ENCODE peak calls at places on chromosomes 16 and 17, in four cellular contexts. One of them, this sample, is unnamed. For H3K36me3 and H3K4me1, the result is how much of the 10 kb centered on the place peaks cover.

GRCh38 chr17:46191332-46192210 is 1.7 kb downstream of the KANSL1 start:
- DNase-seq in neural progenitor cell: peak
- DNase-seq in effector memory CD4-positive, alpha-beta T cell: no peak
- DNase-seq in BE2C: peak
- DNase-seq in this sample: peak

GRCh38 chr17:77696151-77696719 is 262.3 kb upstream of the TNRC6C start:
- DNase-seq in effector memory CD4-positive, alpha-beta T cell: no peak
- DNase-seq in neural progenitor cell: peak
- DNase-seq in BE2C: no peak
- DNase-seq in this sample: no peak

GRCh38 chr16:78654929-78655328 is 555.5 kb downstream of the WWOX start:
- DNase-seq in neural progenitor cell: no peak
- DNase-seq in BE2C: no peak
- DNase-seq in effector memory CD4-positive, alpha-beta T cell: no peak
- DNase-seq in this sample: no peak

GRCh38 chr16:1398826-1399581 is 15.5 kb downstream of the UNKL start:
- DNase-seq in effector memory CD4-positive, alpha-beta T cell: no peak
- DNase-seq in BE2C: no peak
- DNase-seq in neural progenitor cell: no peak
- DNase-seq in this sample: no peak

GRCh38 chr17:82939213-82940030 is 99.6 kb upstream of the ZNF750 start:
- DNase-seq in BE2C: no peak
- DNase-seq in neural progenitor cell: no peak
- DNase-seq in effector memory CD4-positive, alpha-beta T cell: no peak
- DNase-seq in this sample: no peak

GRCh38 chr16:68013440-68013839 is 2.3 kb downstream of the DPEP2NB start:
- DNase-seq in BE2C: no peak
- DNase-seq in neural progenitor cell: no peak
- DNase-seq in effector memory CD4-positive, alpha-beta T cell: no peak
- DNase-seq in this sample: no peak

GRCh38 chr16:13961099-13961811 is 41.3 kb downstream of the ERCC4 start:
- DNase-seq in neural progenitor cell: no peak
- DNase-seq in effector memory CD4-positive, alpha-beta T cell: no peak
- DNase-seq in BE2C: no peak
- DNase-seq in this sample: no peak

GRCh38 chr16:30876867-30877266 is 17.0 kb downstream of the BCL7C start:
- DNase-seq in BE2C: peak
- DNase-seq in neural progenitor cell: peak
- DNase-seq in effector memory CD4-positive, alpha-beta T cell: no peak
- DNase-seq in this sample: no peak

DNA sequence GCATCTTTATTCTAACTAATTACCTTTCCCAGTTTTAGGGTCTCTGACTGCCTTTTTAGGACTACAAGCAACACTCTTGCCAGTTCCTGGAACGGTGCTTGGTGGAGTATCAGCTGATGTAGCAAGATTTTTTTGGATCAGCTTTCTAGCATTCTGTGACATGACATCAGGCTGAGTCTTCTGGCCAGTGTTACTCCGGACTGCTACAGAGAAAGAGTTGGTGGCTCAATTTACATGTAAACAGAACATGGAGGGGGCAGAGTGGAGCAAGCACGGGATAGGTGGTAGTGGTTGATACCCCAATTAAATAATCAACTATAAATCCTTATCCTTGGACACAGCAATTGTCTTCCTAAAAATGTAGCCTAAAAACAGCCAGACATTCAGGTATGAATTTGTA is 10.6 kb upstream of the ARL6IP1 start:
- DNase-seq in BE2C: no peak
- DNase-seq in effector memory CD4-positive, alpha-beta T cell: no peak
- DNase-seq in neural progenitor cell: no peak
- DNase-seq in this sample: no peak
- H3K36me3 ChIP-seq in BE2C: half or more
- H3K36me3 ChIP-seq in effector memory CD4-positive, alpha-beta T cell: half or more
- H3K36me3 ChIP-seq in neural progenitor cell: under half
- H3K36me3 ChIP-seq in this sample: half or more

GRCh38 chr16:27551046-27551445 is 1.1 kb downstream of the KATNIP start:
- DNase-seq in effector memory CD4-positive, alpha-beta T cell: no peak
- DNase-seq in BE2C: no peak
- DNase-seq in neural progenitor cell: no peak
- DNase-seq in this sample: no peak
- H3K4me3 ChIP-seq in effector memory CD4-positive, alpha-beta T cell: no peak
- H3K4me3 ChIP-seq in BE2C: no peak
- H3K4me3 ChIP-seq in neural progenitor cell: peak
- H3K4me3 ChIP-seq in this sample: no peak

GRCh38 chr16:11562941-11563340 is 23.8 kb downstream of the LITAF start:
- DNase-seq in BE2C: no peak
- DNase-seq in neural progenitor cell: no peak
- DNase-seq in effector memory CD4-positive, alpha-beta T cell: no peak
- DNase-seq in this sample: no peak

GRCh38 chr16:11562411-11562810 is 24.3 kb downstream of the LITAF start:
- DNase-seq in BE2C: no peak
- DNase-seq in neural progenitor cell: no peak
- DNase-seq in effector memory CD4-positive, alpha-beta T cell: no peak
- DNase-seq in this sample: no peak

GRCh38 chr16:11561856-11562255 is 24.9 kb downstream of the LITAF start:
- DNase-seq in effector memory CD4-positive, alpha-beta T cell: no peak
- DNase-seq in BE2C: no peak
- DNase-seq in neural progenitor cell: no peak
- DNase-seq in this sample: no peak

GRCh38 chr16:11564046-11564926 is 22.4 kb downstream of the LITAF start:
- DNase-seq in neural progenitor cell: no peak
- DNase-seq in BE2C: no peak
- DNase-seq in effector memory CD4-positive, alpha-beta T cell: no peak
- DNase-seq in this sample: no peak

DNA sequence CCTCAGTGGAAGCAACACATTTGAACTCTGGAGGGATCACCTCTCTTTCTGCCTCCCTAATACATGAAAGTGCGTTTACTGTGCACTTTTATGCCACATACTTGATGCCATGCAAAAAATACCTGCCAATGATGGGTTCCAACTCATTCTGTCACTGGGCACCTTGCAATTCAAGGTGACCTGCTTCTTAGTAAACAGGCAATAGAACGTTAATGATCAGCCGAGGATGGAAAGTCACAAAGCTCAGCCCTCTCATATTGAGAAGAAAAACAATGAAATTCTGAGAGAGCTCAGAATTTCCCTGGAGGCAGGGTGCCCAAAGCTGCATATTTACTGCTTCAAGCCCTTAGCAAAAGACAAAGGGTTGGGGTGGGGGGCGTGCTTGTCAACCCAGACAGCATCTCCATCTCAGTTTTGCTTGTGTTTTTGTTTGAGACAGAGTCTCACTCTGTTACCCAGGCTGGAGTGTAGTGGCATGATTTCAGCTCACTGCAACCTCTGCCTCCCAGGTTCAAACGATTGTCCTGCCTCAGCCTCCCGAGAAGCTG is 23.2 kb downstream of the LITAF start:
- DNase-seq in neural progenitor cell: no peak
- DNase-seq in BE2C: no peak
- DNase-seq in effector memory CD4-positive, alpha-beta T cell: no peak
- DNase-seq in this sample: no peak
- H3K4me1 ChIP-seq in neural progenitor cell: under half
- H3K4me1 ChIP-seq in BE2C: under half
- H3K4me1 ChIP-seq in effector memory CD4-positive, alpha-beta T cell: under half
- H3K4me1 ChIP-seq in this sample: half or more

DNA sequence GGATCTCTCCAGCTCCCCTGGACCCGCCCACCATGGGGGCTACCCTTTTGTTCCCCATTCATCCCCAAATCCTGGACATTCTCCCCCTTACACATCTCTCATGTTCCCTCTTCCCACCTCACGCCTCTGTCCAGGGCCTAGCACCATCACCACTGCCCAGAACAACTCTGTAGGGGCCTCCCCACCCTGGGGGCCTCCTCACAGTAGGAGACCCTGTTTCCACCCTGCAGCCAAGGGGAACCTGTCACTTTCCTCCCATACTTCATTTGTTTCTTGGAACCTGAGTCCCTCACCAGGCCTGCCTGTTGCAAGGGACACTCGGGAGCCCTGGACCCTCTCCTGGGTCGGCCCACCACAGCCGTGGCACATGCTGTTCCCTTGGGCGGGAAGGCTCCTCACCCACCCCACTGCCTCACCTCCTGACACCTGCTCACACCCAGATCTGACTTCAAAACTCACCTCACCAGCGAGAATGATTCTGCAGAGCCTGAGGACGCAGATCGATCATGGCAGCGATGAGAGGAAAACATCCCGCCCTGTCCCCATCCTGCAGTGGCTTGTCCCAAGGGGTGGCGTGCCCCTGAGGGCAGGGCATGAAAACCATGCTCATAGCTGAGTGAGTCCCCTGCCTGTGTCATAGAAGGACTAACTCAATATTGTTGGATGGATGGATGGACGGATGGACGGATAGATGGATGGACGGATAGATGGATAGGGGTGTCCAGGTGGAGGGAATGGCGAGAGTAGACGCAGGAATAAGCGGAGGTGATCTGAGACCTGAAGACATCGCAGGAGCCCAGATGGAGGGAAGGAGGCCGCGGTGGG is 6.8 kb upstream of the RASD1 start:
- DNase-seq in effector memory CD4-positive, alpha-beta T cell: no peak
- DNase-seq in neural progenitor cell: no peak
- DNase-seq in BE2C: no peak
- DNase-seq in this sample: no peak
- H3K36me3 ChIP-seq in effector memory CD4-positive, alpha-beta T cell: under half
- H3K36me3 ChIP-seq in neural progenitor cell: under half
- H3K36me3 ChIP-seq in BE2C: under half
- H3K36me3 ChIP-seq in this sample: under half

GRCh38 chr16:89045181-89045815 is 48.4 kb upstream of the ACSF3 start:
- DNase-seq in neural progenitor cell: no peak
- DNase-seq in effector memory CD4-positive, alpha-beta T cell: no peak
- DNase-seq in BE2C: peak
- DNase-seq in this sample: no peak
- H3K4me3 ChIP-seq in neural progenitor cell: no peak
- H3K4me3 ChIP-seq in effector memory CD4-positive, alpha-beta T cell: no peak
- H3K4me3 ChIP-seq in BE2C: no peak
- H3K4me3 ChIP-seq in this sample: no peak

GRCh38 chr17:5819396-5819795 is 235.1 kb upstream of the NLRP1 start:
- DNase-seq in effector memory CD4-positive, alpha-beta T cell: no peak
- DNase-seq in neural progenitor cell: no peak
- DNase-seq in BE2C: no peak
- DNase-seq in this sample: no peak
- H3K4me1 ChIP-seq in effector memory CD4-positive, alpha-beta T cell: under half
- H3K4me1 ChIP-seq in neural progenitor cell: under half
- H3K4me1 ChIP-seq in BE2C: under half
- H3K4me1 ChIP-seq in this sample: under half